ENCODE peak calls at places on chromosomes 12 and 14, in eight cellular contexts. Z is HCT116, E is stomach, K is suprapubic skin, L is body of pancreas, J is esophagus squamous epithelium, X is esophagus muscularis mucosa, O is A549. A is an unnamed sample.

GRCh38 chr12:58532855-58533608 is 387.3 kb downstream of the LRIG3 start:
- DNase-seq in J (no peak), Z (no peak), X (no peak), O (peak; percentile 82), K (no peak), E (no peak), L (no peak), A (no peak)

GRCh38 chr14:23578560-23579310 is at the start of gene JPH4:
- DNase-seq in L (no peak), O (no peak), K (peak; percentile 50), E (peak; percentile 9), J (no peak), X (no peak), Z (no peak), A (no peak)

GRCh38 chr14:59283380-59283779 is 94.9 kb downstream of the DAAM1 start:
- DNase-seq in K (no peak), E (no peak), Z (no peak), X (no peak), L (no peak), J (no peak), O (no peak), A (no peak)

GRCh38 chr12:46553911-46554310 is 181.3 kb upstream of the SLC38A2 start:
- DNase-seq in O (no peak), L (no peak), E (no peak), X (no peak), J (no peak), K (no peak), Z (no peak), A (no peak)

GRCh38 chr14:64855732-64856527 is 23.8 kb downstream of the SPTB start:
- DNase-seq in L (peak; percentile 44), Z (no peak), O (no peak), K (no peak), E (no peak), X (no peak), J (no peak), A (no peak)

GRCh38 chr12:590206-590750 is 73.0 kb downstream of the NINJ2 start:
- DNase-seq in E (no peak), X (no peak), L (peak; percentile 26), K (peak; percentile 55), Z (no peak), O (no peak), J (no peak), A (no peak)

GRCh38 chr12:630656-631632 is 32.3 kb downstream of the NINJ2 start:
- DNase-seq in Z (no peak), E (peak; percentile 72), O (no peak), K (peak; percentile 75), J (peak; percentile 41), L (no peak), X (no peak), A (no peak)

GRCh38 chr14:90424075-90424474 is 27.2 kb downstream of the CALM1 start:
- DNase-seq in J (no peak), O (no peak), Z (no peak), X (no peak), K (no peak), E (no peak), L (no peak), A (no peak)

GRCh38 chr12:74412607-74413230 is 124.9 kb upstream of the ATXN7L3B start:
- DNase-seq in K (no peak), O (peak; percentile 39), E (no peak), L (no peak), X (no peak), Z (peak; percentile 28), J (no peak), A (no peak)

GRCh38 chr12:58803893-58804292 is 116.4 kb downstream of the LRIG3 start:
- DNase-seq in K (no peak), E (no peak), O (peak; percentile 7), Z (no peak), X (no peak), L (no peak), J (no peak), A (no peak)

GRCh38 chr14:55869397-55870049 is 248.7 kb upstream of the PELI2 start:
- DNase-seq in L (no peak), E (no peak), Z (no peak), O (no peak), X (no peak), J (no peak), K (no peak), A (no peak)

GRCh38 chr12:1457901-1458300 is 136.5 kb downstream of the FBXL14 start:
- DNase-seq in X (no peak), E (no peak), O (no peak), J (no peak), K (no peak), Z (no peak), L (no peak), A (no peak)

DNA sequence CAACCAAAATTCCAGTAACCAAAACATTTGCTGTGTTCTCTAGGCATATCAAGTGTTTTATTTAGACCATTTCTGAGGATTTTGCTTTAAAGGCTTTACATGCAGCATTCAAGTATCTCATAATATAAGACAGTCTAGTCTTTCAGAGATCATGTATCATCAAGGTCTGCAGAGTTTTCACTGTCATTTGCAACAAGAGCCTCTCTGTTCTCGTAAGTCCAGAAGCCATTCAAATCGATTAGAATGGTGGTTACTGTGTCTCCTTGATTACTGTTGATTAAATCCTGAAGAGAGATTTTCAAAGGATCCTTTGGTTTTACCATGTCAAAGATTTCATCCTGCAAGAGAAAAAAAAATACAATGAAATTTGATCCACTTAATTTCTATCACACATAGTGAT is 36.3 kb downstream of the PPP2R3C start:
- DNase-seq in L (no peak), K (no peak), E (no peak), J (no peak), X (no peak), Z (no peak), O (no peak), A (no peak)
- H3K4me1 ChIP-seq in L (no peaks in the 10 kb centered on the region), K (no peaks in the 10 kb centered on the region), E (no peaks in the 10 kb centered on the region), J (no peaks in the 10 kb centered on the region), X (no peaks in the 10 kb centered on the region), Z (no peaks in the 10 kb centered on the region), O (peaks cover 4% of the 10 kb centered on the region), A (no peaks in the 10 kb centered on the region)

GRCh38 chr12:79920421-79921238 is 14.3 kb downstream of the PPP1R12A start:
- DNase-seq in J (no peak), K (no peak), O (no peak), L (no peak), E (no peak), Z (no peak), X (no peak), A (no peak)
- TF ChIP-seq POLR2A in J (no peak), K (no peak), O (no peak), L (no peak), E (no peak), Z (no peak), X (no peak), A (no peak)

DNA sequence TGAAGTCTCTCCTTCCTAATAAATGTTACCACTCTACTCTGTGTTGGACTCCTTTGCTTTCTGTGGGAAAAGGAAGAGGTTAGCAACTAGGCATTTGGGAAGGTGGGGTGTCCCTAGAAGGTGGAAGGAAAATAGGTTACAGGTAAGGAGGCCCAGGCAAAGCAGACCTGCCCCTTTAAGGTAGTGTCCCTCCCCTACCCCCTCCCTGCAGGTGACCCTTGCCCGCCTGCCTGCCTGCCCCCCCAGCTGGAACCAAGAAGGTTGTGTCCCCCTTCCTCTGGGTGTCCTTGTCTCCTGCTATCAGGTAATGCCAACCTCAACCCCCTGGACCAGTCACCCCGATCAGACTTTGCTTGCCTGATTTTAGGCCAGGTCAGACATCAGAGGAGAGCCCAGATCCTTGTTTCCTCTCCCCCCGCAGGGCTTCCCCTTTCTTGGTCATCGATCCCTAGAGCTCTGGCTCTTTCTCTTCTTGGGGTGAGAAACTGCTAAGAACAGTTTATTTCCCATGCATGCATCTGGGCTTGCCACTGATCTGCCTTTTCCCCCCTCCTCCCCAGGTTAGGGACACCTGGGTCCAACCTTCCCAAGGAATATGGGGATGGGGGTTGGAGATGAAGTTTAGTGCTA is at the start of gene SLC39A5:
- DNase-seq in O (no peak), Z (no peak), L (peak; percentile 40), E (no peak), J (no peak), K (no peak), X (no peak), A (no peak)
- H3K4me1 ChIP-seq in O (peaks cover 14% of the 10 kb centered on the region), Z (peaks cover 10% of the 10 kb centered on the region), L (peaks cover 42% of the 10 kb centered on the region), E (peaks cover 5% of the 10 kb centered on the region), J (peaks cover 2% of the 10 kb centered on the region), K (peaks cover 4% of the 10 kb centered on the region), X (peaks cover 10% of the 10 kb centered on the region), A (peaks cover 2% of the 10 kb centered on the region)

DNA sequence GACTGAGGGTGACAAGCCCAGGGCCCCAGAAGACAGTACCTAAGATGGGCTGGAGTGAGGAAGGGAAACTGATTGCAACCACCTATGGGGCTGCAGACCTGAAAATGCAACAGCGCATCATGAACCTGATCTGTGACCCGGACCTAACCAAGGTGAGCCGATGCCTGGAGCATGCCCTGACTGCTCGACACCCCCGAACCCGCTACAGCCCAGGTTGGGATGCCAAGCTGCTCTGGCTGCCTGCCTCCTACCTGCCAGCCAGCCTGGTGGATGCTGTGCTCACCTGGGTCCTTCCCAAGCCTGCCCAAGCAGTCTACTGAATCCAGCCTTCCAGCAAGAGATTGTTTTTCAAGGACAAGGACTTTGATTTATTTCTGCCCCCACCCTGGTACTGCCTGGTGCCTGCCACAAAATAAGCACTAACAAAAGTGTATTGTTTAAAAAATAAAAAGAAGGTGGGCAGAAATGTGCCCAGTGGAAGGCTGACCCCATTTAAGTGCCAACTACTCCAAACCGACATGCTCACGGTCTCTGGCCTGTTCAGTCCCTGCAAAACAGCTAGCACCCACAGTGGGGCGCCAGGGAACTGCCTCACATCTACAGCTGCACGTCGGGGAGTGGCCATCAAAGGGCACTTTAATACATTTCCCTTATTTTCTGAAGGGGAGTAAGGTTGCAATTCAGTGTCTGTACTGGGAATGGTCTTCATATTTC is 4.2 kb downstream of the RDH5 start:
- DNase-seq in J (no peak), E (peak; percentile 76), K (peak; percentile 84), Z (no peak), O (peak; percentile 82), X (no peak), L (peak; percentile 83), A (peak; percentile 69)
- TF ChIP-seq POLR2A in J (no peak), E (no peak), K (no peak), Z (no peak), O (no peak), X (no peak), L (no peak), A (no peak)

GRCh38 chr14:70993931-70994330 is 86.7 kb downstream of the PCNX1 start:
- DNase-seq in L (no peak), J (no peak), E (no peak), X (no peak), K (no peak), O (no peak), Z (no peak), A (no peak)
- H3K4me1 ChIP-seq in L (no peaks in the 10 kb centered on the region), J (no peaks in the 10 kb centered on the region), E (peaks cover 4% of the 10 kb centered on the region), X (no peaks in the 10 kb centered on the region), K (no peaks in the 10 kb centered on the region), O (peaks cover 12% of the 10 kb centered on the region), Z (peaks cover 12% of the 10 kb centered on the region), A (no peaks in the 10 kb centered on the region)